ENCODE peak calls at places on chromosome 21, in five cellular contexts. N is right lobe of liver; D is OCI-M1; M is CD8-positive, alpha-beta memory T cell; G is SW480. L is an unnamed sample.

GRCh38 chr21:31282095-31282709 is 61.9 kb downstream of the TIAM1 start:
- DNase-seq in N (no peak), D (peak; percentile 29), M (no peak), G (peak; percentile 67), L (no peak)

GRCh38 chr21:45327458-45328197 is 39.9 kb upstream of the POFUT2 start:
- DNase-seq in N (peak; percentile 56), D (no peak), M (no peak), G (no peak), L (no peak)

GRCh38 chr21:34545079-34545884 is 33.3 kb upstream of the KCNE1 start:
- DNase-seq in N (peak; percentile 84), D (peak; percentile 96), M (no peak), G (peak; percentile 88), L (peak; percentile 62)

GRCh38 chr21:38439336-38439900 is 58.9 kb downstream of the ERG start:
- DNase-seq in N (no peak), D (no peak), M (no peak), G (no peak), L (no peak)

GRCh38 chr21:35206141-35207125 is 157.3 kb upstream of the RUNX1 start:
- DNase-seq in N (no peak), D (no peak), M (no peak), G (peak; percentile 56), L (no peak)

GRCh38 chr21:16330340-16331319 is 600.8 kb downstream of the USP25 start:
- DNase-seq in N (no peak), D (peak; percentile 90), M (no peak), G (peak; percentile 85), L (peak; percentile 52)

GRCh38 chr21:44527156-44527982 is 12.6 kb downstream of the KRTAP10-1 start:
- DNase-seq in N (no peak), D (no peak), M (no peak), G (no peak), L (no peak)

GRCh38 chr21:24436236-24436635 is 1171.0 kb downstream of the MRPL39 start:
- DNase-seq in N (no peak), D (no peak), M (no peak), G (no peak), L (no peak)

GRCh38 chr21:31686272-31686913 is 26.9 kb downstream of the SOD1 start:
- DNase-seq in N (no peak), D (no peak), M (no peak), G (no peak), L (no peak)

GRCh38 chr21:35231115-35231514 is 182.0 kb upstream of the RUNX1 start:
- DNase-seq in N (no peak), D (no peak), M (no peak), G (peak; percentile 82), L (no peak)

GRCh38 chr21:31580866-31581276 is 78.6 kb upstream of the SOD1 start:
- DNase-seq in N (peak; percentile 60), D (peak; percentile 78), M (peak; percentile 51), G (peak; percentile 71), L (peak; percentile 46)

GRCh38 chr21:42892931-42893660 is at the start of gene NDUFV3:
- DNase-seq in N (peak; percentile 100), D (peak; percentile 100), M (peak; percentile 100), G (peak; percentile 99), L (peak; percentile 96)

GRCh38 chr21:26632691-26633090 is 59.6 kb upstream of the CYYR1 start:
- DNase-seq in N (no peak), D (no peak), M (no peak), G (no peak), L (no peak)

GRCh38 chr21:28240586-28240985 is 752.1 kb downstream of the LTN1 start:
- DNase-seq in N (no peak), D (peak; percentile 6), M (no peak), G (no peak), L (no peak)

GRCh38 chr21:45424854-45425795 is 20.2 kb downstream of the COL18A1 start:
- DNase-seq in N (peak; percentile 46), D (no peak), M (no peak), G (no peak), L (no peak)

GRCh38 chr21:34690041-34690792 is 21.4 kb downstream of the CLIC6 start:
- DNase-seq in N (no peak), D (no peak), M (no peak), G (peak; percentile 97), L (no peak)

GRCh38 chr21:42392731-42393442 is 3.0 kb downstream of the TMPRSS3 start:
- DNase-seq in N (peak; percentile 27), D (no peak), M (no peak), G (no peak), L (peak; percentile 23)

GRCh38 chr21:36097427-36098230 is 27.8 kb downstream of the CBR1 start:
- DNase-seq in N (no peak), D (peak; percentile 93), M (no peak), G (no peak), L (no peak)

GRCh38 chr21:25845729-25846256 is 111.0 kb downstream of the GABPA start:
- DNase-seq in N (no peak), D (no peak), M (no peak), G (no peak), L (no peak)

GRCh38 chr21:32819702-32820101 is 48.1 kb upstream of the PAXBP1 start:
- DNase-seq in N (no peak), D (no peak), M (no peak), G (no peak), L (no peak)

GRCh38 chr21:42513151-42513984 is at the start of gene SLC37A1:
- DNase-seq in N (no peak), D (peak; percentile 63), M (peak; percentile 14), G (peak; percentile 27), L (no peak)

GRCh38 chr21:33355996-33356395 is 31.2 kb downstream of the IFNAR1 start:
- DNase-seq in N (no peak), D (no peak), M (no peak), G (no peak), L (no peak)

GRCh38 chr21:30482130-30482529 is 2.0 kb upstream of the KRTAP19-1 start:
- DNase-seq in N (no peak), D (no peak), M (no peak), G (no peak), L (no peak)

GRCh38 chr21:38424333-38424732 is 73.9 kb downstream of the ERG start:
- DNase-seq in N (no peak), D (no peak), M (no peak), G (no peak), L (no peak)

GRCh38 chr21:41520560-41521442 is 12.8 kb upstream of the TMPRSS2 start:
- DNase-seq in N (no peak), D (no peak), M (no peak), G (no peak), L (no peak)

GRCh38 chr21:42118121-42118795 is 47.1 kb downstream of the UMODL1 start:
- DNase-seq in N (peak; percentile 28), D (peak; percentile 35), M (no peak), G (no peak), L (no peak)

GRCh38 chr21:18289876-18290275 is 45.2 kb downstream of the CHODL start:
- DNase-seq in N (no peak), D (no peak), M (no peak), G (no peak), L (no peak)

GRCh38 chr21:15309721-15310120 is 244.9 kb upstream of the NRIP1 start:
- DNase-seq in N (peak; percentile 68), D (no peak), M (no peak), G (no peak), L (no peak)

GRCh38 chr21:41866274-41866809 is 12.8 kb downstream of the PRDM15 start:
- DNase-seq in N (no peak), D (no peak), M (no peak), G (no peak), L (no peak)

GRCh38 chr21:36347278-36347961 is 27.4 kb downstream of the MORC3 start:
- DNase-seq in N (no peak), D (no peak), M (no peak), G (no peak), L (no peak)

GRCh38 chr21:31915566-31915965 is 42.7 kb downstream of the HUNK start:
- DNase-seq in N (no peak), D (no peak), M (no peak), G (no peak), L (peak; percentile 52)

GRCh38 chr21:19501115-19501514 is 1097.5 kb upstream of the TMPRSS15 start:
- DNase-seq in N (no peak), D (no peak), M (no peak), G (no peak), L (no peak)

GRCh38 chr21:35779690-35780570 is 280.4 kb downstream of the SETD4 start:
- DNase-seq in N (no peak), D (no peak), M (no peak), G (no peak), L (no peak)

GRCh38 chr21:37370152-37371040 is 3.8 kb downstream of the DYRK1A start:
- DNase-seq in N (no peak), D (peak; percentile 96), M (no peak), G (no peak), L (no peak)